ENCODE peak calls at places on chromosomes 16 and 17, in six cellular contexts. G is AG09309, Q is H7, H is lower lobe of right lung, Z is ovary, Y is fibroblast of pulmonary artery. O is an unnamed sample.

GRCh38 chr16:9090101-9090959 is 1.1 kb upstream of the HAPSTR1 start:
- DNase-seq in H (peak; percentile 66), Y (no peak), Z (peak; percentile 77), Q (peak; percentile 81), G (no peak), O (no peak)

GRCh38 chr16:76114681-76115080 is 162.5 kb upstream of the CNTNAP4 start:
- DNase-seq in Z (no peak), Q (no peak), Y (no peak), G (no peak), H (no peak), O (no peak)

GRCh38 chr16:22035094-22035675 is 27.3 kb downstream of the MOSMO start:
- DNase-seq in G (no peak), H (no peak), Q (peak; percentile 11), Z (no peak), Y (peak; percentile 28), O (no peak)

GRCh38 chr17:73090396-73091202 is 1.9 kb downstream of the SLC39A11 start:
- DNase-seq in Q (no peak), Z (no peak), Y (no peak), G (no peak), H (no peak), O (no peak)

GRCh38 chr16:19419691-19420060 is 2.0 kb downstream of the TMC5 start:
- DNase-seq in Z (no peak), Y (no peak), Q (no peak), G (no peak), H (no peak), O (no peak)

GRCh38 chr17:76529643-76530488 is 7.6 kb downstream of the CYGB start:
- DNase-seq in Y (peak; percentile 94), Q (peak; percentile 76), Z (peak; percentile 94), G (peak; percentile 45), H (peak; percentile 83), O (peak; percentile 75)

GRCh38 chr17:52140601-52141000 is 17.9 kb downstream of the CA10 start:
- DNase-seq in Z (no peak), Q (no peak), H (no peak), G (no peak), Y (no peak), O (no peak)

GRCh38 chr16:62213763-62214162 is 177.5 kb upstream of the CDH8 start:
- DNase-seq in Z (no peak), Q (peak; percentile 45), H (no peak), Y (no peak), G (no peak), O (no peak)

DNA sequence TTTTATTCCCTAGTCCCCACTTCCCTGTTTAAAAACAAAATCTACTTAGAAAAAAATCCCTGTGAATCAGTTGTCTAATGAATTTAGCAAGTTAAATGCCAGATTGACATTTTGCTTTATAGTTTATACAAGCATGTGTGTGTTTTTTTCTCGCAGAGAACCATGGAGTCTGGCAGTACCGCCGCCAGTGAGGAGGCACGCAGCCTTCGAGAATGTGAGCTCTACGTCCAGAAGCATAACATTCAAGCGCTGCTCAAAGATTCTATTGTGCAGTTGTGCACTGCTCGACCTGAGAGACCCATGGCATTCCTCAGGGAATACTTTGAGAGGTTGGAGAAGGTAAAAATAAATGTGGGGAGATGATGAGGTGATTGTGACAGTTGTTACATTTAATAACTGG is 3.0 kb downstream of the PRKAR1A start:
- DNase-seq in G (no peak), Y (no peak), Z (no peak), H (no peak), Q (no peak), O (no peak)
- H3K4me3 ChIP-seq in G (no peak overlapping the region), Y (peak overlapping the region; percentile 72), Z (no peak overlapping the region), H (peak overlapping the region; percentile 86), Q (no peak overlapping the region), O (peak overlapping the region; percentile 94)

GRCh38 chr17:61379457-61380216 is 20.0 kb upstream of the TBX2 start:
- DNase-seq in G (no peak), Y (no peak), H (peak; percentile 31), Z (no peak), Q (no peak), O (no peak)

GRCh38 chr17:61380836-61381525 is 18.7 kb upstream of the TBX2 start:
- DNase-seq in G (no peak), Y (no peak), H (peak; percentile 30), Q (no peak), Z (no peak), O (no peak)

GRCh38 chr17:61376931-61377838 is 22.5 kb upstream of the TBX2 start:
- DNase-seq in G (no peak), H (peak; percentile 37), Q (no peak), Y (no peak), Z (no peak), O (no peak)

GRCh38 chr17:61380217-61380835 is 19.3 kb upstream of the TBX2 start:
- DNase-seq in Q (no peak), H (peak; percentile 5), G (no peak), Y (no peak), Z (no peak), O (no peak)

GRCh38 chr17:61378658-61379456 is 20.8 kb upstream of the TBX2 start:
- DNase-seq in Y (no peak), H (peak; percentile 5), Q (no peak), G (no peak), Z (no peak), O (no peak)
- H3K4me3 ChIP-seq in Y (no peak overlapping the region), H (no peak overlapping the region), Q (no peak overlapping the region), G (no peak overlapping the region), Z (no peak overlapping the region), O (no peak overlapping the region)

DNA sequence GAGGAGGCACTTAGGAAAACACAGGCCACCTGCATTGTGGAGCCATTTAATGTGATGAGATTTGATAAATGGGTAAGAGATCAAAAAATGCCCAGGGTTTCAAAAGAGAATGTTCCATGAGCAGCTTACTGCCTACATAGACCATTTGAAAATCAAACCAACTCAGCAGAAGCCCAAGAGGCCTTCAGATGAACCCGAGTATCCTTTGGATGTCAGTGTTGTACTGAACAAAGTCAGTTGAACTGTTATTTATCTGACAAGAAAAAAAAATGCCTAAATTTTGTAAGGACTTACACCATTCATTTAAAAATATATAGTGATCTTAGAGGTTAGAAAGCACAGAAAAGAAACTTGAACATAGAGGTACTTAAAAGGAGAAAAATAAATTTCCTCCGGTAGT is 381.7 kb downstream of the ZFHX3 start:
- DNase-seq in Y (peak; percentile 21), H (no peak), Z (no peak), Q (no peak), G (no peak), O (no peak)
- H3K4me3 ChIP-seq in Y (no peak overlapping the region), H (no peak overlapping the region), Z (no peak overlapping the region), Q (no peak overlapping the region), G (no peak overlapping the region), O (no peak overlapping the region)

GRCh38 chr17:61402073-61402541 is 2.5 kb downstream of the TBX2 start:
- DNase-seq in H (no peak), Z (no peak), G (no peak), Q (no peak), Y (no peak), O (no peak)

GRCh38 chr17:61401280-61402072 is 1.8 kb downstream of the TBX2 start:
- DNase-seq in Z (no peak), Y (no peak), Q (no peak), G (no peak), H (no peak), O (no peak)

GRCh38 chr17:61399131-61400057 is at the start of gene TBX2:
- DNase-seq in Z (peak; percentile 71), G (peak; percentile 83), Q (peak; percentile 96), Y (peak; percentile 86), H (peak; percentile 71), O (no peak)

GRCh38 chr17:61400058-61400785 is 579 bp downstream of the TBX2 start:
- DNase-seq in H (peak; percentile 53), Y (peak; percentile 54), G (no peak), Z (peak; percentile 53), Q (peak; percentile 87), O (no peak)

GRCh38 chr17:61400786-61401279 is 1.2 kb downstream of the TBX2 start:
- DNase-seq in G (no peak), H (no peak), Z (no peak), Q (peak; percentile 74), Y (no peak), O (no peak)
- H3K4me3 ChIP-seq in G (peak overlapping the region; percentile 73), H (peak overlapping the region; percentile 67), Z (peak overlapping the region; percentile 58), Q (no peak overlapping the region), Y (peak overlapping the region; percentile 63), O (peak overlapping the region; percentile 60)

GRCh38 chr17:44386182-44386525 is 3.3 kb downstream of the ITGA2B start:
- DNase-seq in H (no peak), G (no peak), Y (no peak), Q (no peak), Z (no peak), O (no peak)
- H3K4me3 ChIP-seq in H (peak overlapping the region; percentile 61), G (no peak overlapping the region), Y (peak overlapping the region; percentile 59), Q (peak overlapping the region; percentile 68), Z (peak overlapping the region; percentile 53), O (peak overlapping the region; percentile 48)

DNA sequence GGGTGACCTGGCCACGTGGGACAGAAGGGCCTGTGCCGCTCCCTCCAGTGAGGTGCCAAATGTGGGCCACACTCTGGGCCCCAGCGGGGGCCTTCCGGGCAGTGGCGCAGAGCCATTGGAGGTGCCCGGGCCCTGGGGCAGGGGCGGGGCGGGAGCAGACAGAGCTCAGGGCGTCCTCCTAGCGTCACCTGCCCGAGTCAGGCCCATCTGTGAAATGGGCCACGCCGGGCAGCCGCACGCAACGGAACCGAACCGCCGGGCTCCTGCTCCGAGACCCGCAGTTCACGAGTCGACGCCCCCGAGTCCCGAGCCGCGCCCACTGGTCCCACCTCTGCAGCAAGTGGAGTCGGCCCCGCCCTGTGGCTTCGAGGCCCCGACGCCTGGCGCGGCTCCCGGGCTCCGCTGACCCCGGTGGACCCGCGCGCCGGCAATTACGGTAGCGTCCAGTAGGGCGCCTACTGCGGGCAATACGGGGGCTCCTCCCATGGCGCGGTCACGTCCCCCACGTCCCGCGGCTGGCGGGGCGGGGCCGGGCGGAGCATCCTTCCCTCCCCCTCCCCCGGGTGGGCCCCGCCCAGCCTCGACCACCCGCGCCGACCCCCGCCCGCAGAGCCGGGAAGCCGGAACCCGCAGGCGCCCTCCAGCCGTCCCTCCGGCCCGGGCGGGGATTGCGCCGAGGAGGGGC is 1.9 kb downstream of the SLC16A3 start:
- DNase-seq in Z (peak; percentile 90), Q (peak; percentile 96), G (peak; percentile 56), H (peak; percentile 93), Y (peak; percentile 91), O (no peak)
- H3K4me3 ChIP-seq in Z (peak overlapping the region; percentile 50), Q (peak overlapping the region; percentile 53), G (peak overlapping the region; percentile 88), H (peak overlapping the region; percentile 78), Y (peak overlapping the region; percentile 92), O (peak overlapping the region; percentile 81)

GRCh38 chr16:87945351-87946042 is 5.7 kb upstream of the BANP start:
- DNase-seq in G (no peak), Z (peak; percentile 83), Y (peak; percentile 86), Q (peak; percentile 73), H (peak; percentile 85), O (no peak)
- H3K4me3 ChIP-seq in G (no peak overlapping the region), Z (peak overlapping the region; percentile 20), Y (peak overlapping the region; percentile 18), Q (no peak overlapping the region), H (peak overlapping the region; percentile 46), O (peak overlapping the region; percentile 16)

GRCh38 chr17:40327244-40327666 is 18.3 kb downstream of the RARA start:
- DNase-seq in Z (no peak), H (no peak), G (no peak), Q (no peak), Y (no peak), O (no peak)
- H3K4me3 ChIP-seq in Z (no peak overlapping the region), H (no peak overlapping the region), G (no peak overlapping the region), Q (no peak overlapping the region), Y (no peak overlapping the region), O (no peak overlapping the region)

O was measured in HFF-Myc.